ENCODE peak calls at places on chromosomes 11 and 22, in six cellular contexts. J, G, O, H, B and X are unnamed samples.

GRCh38 chr11:43989162-43989961 is 46.9 kb downstream of the C11orf96 start:
- DNase-seq in O (peak), G (peak), H (peak), J (no peak), B (peak), X (no peak)

GRCh38 chr11:9990221-9990973 is 303.6 kb downstream of the SBF2 start:
- DNase-seq in B (no peak), J (no peak), H (no peak), G (no peak), O (no peak), X (no peak)

GRCh38 chr11:11422291-11423128 is 69.5 kb upstream of the CSNK2A3 start:
- DNase-seq in G (no peak), O (no peak), H (no peak), B (no peak), J (peak), X (no peak)

GRCh38 chr11:38305682-38306081 is 1707.6 kb upstream of the RAG2 start:
- DNase-seq in J (no peak), O (no peak), G (no peak), B (no peak), H (no peak), X (no peak)

GRCh38 chr11:2940166-2940929 is 11.1 kb upstream of the PHLDA2 start:
- DNase-seq in J (no peak), H (no peak), B (no peak), G (no peak), O (peak), X (peak)

GRCh38 chr11:23991140-23991539 is 505.7 kb upstream of the LUZP2 start:
- DNase-seq in G (no peak), H (no peak), O (no peak), B (no peak), J (no peak), X (no peak)

GRCh38 chr22:23570681-23571080 is 9.4 kb downstream of the IGLL1 start:
- DNase-seq in H (no peak), B (no peak), O (no peak), J (no peak), G (peak), X (no peak)

GRCh38 chr11:31870609-31871309 is 59.6 kb upstream of the PAX6 start:
- DNase-seq in B (peak), H (no peak), O (peak), J (peak), G (no peak), X (no peak)

GRCh38 chr11:125141178-125141577 is 23.4 kb upstream of the PKNOX2 start:
- DNase-seq in H (no peak), J (peak), G (no peak), B (no peak), O (no peak), X (no peak)

GRCh38 chr11:126680109-126680508 is 320.5 kb downstream of the KIRREL3 start:
- DNase-seq in G (no peak), J (no peak), H (no peak), O (no peak), B (no peak), X (no peak)

GRCh38 chr22:32334640-32335365 is 22.9 kb upstream of the RFPL3 start:
- DNase-seq in J (no peak), O (no peak), B (no peak), H (no peak), G (no peak), X (no peak)

GRCh38 chr11:5265832-5266231 is 3.9 kb downstream of the HBE1 start:
- DNase-seq in H (no peak), O (no peak), G (no peak), J (no peak), B (no peak), X (no peak)

GRCh38 chr11:8327761-8328192 is 64.1 kb upstream of the LMO1 start:
- DNase-seq in G (peak), J (no peak), O (no peak), B (no peak), H (no peak), X (no peak)

GRCh38 chr11:69153661-69154060 is 2.1 kb upstream of the SMIM38 start:
- DNase-seq in G (no peak), B (no peak), O (no peak), J (no peak), H (no peak), X (no peak)

GRCh38 chr11:2672553-2673249 is 27.1 kb downstream of the KCNQ1OT1 start:
- DNase-seq in O (no peak), G (peak), H (peak), J (no peak), B (peak), X (no peak)

GRCh38 chr11:20011294-20011951 is 148.9 kb downstream of the DBX1 start:
- DNase-seq in O (no peak), J (no peak), G (no peak), H (no peak), B (peak), X (no peak)

GRCh38 chr11:83979593-83979992 is 693.4 kb upstream of the CCDC90B start:
- DNase-seq in J (no peak), B (no peak), O (no peak), H (no peak), G (no peak), X (no peak)

GRCh38 chr22:25357056-25357455 is 137.6 kb downstream of the CRYBB2 start:
- DNase-seq in G (peak), B (no peak), O (no peak), H (no peak), J (no peak), X (no peak)

GRCh38 chr11:94501522-94501921 is 7.7 kb downstream of the ANKRD49 start:
- DNase-seq in J (no peak), G (no peak), H (no peak), O (no peak), B (no peak), X (no peak)

GRCh38 chr22:32564170-32565001 is 89.8 kb downstream of the FBXO7 start:
- DNase-seq in B (no peak), G (no peak), O (peak), H (no peak), J (no peak), X (no peak)

GRCh38 chr22:20571531-20572007 is 64.2 kb downstream of the MED15 start:
- DNase-seq in J (peak), O (no peak), B (no peak), H (no peak), G (peak), X (no peak)

DNA sequence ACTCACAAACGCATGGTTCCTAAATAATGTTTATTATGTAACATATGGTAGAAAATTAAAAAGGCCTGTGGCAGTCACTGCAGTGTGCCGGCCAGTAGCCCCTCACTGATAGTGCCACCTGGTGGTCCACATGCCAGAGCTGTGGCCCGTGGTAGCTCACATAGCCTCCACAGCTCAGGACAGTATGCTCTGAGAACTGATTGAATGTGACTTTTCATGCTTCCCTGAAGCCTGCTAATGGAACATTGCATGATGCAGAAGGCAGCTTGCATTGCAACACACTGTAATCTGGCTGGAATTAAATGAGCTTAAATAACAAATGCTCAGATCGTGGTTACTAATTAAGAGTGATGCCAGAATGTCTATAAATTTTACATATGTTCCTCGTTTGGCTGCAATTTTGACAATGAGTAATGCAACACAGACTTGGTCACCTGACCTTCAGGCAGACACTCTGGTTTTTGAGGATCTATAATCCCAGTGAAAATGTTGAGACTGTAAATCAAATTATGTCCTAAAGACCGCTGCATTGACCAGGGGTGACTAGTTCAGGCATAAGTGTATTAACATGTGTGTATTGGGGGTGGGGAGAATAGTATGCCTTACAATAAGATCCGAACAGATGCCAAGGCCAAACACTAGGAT is 566.4 kb downstream of the METTL15 start:
- DNase-seq in G (no peak), H (no peak), O (no peak), B (no peak), J (peak), X (no peak)
- TF ChIP-seq CTCF in G (peak), H (no peak), O (no peak), B (no peak), J (peak), X (no peak)

GRCh38 chr11:128480665-128481064 is 106.7 kb downstream of the ETS1 start:
- DNase-seq in G (no peak), H (no peak), J (no peak), O (no peak), B (no peak), X (no peak)
- H3K27ac ChIP-seq in G (peak), H (peak), J (no peak), O (peak), B (peak), X (no peak)

GRCh38 chr11:120945042-120945441 is 78.9 kb upstream of the TBCEL start:
- DNase-seq in G (no peak), B (no peak), J (no peak), O (no peak), H (no peak), X (no peak)
- TF ChIP-seq CTCF in G (no peak), B (no peak), J (peak), O (no peak), H (no peak), X (no peak)

DNA sequence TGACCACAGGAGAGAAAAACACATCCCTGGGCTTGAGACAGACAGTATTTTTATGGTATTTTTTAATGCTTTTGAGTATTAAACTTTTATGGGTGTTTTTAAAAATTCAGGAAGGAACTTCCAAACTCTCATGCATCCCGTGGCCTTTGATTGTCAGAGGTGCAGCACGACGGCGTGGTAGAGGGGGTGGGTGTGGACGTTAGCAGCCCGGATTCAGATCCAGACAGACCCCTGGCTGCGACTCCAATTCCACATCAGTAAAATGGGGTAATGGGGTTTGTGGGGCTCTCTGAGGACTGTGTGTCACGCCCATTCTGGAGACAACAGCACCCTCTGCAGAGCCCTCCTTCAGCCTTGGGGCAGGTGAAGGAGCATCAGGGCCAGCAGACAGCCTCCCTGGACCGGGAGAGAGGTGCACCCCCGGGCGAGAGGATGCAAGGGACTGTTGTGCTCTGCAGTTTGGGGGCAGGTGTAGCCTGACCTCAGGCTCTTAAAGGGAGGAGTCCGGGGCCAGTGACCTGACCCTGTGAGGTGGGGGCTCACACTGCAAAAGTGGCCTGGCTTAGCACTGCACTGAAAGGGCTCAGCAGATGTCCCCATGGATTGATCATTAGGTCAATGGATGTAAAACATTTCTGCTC is 1024.3 kb downstream of the TBC1D22A start:
- DNase-seq in O (no peak), B (no peak), G (peak), J (no peak), H (no peak), X (no peak)
- H3K27ac ChIP-seq in O (no peak), B (no peak), G (no peak), J (no peak), H (no peak), X (no peak)

DNA sequence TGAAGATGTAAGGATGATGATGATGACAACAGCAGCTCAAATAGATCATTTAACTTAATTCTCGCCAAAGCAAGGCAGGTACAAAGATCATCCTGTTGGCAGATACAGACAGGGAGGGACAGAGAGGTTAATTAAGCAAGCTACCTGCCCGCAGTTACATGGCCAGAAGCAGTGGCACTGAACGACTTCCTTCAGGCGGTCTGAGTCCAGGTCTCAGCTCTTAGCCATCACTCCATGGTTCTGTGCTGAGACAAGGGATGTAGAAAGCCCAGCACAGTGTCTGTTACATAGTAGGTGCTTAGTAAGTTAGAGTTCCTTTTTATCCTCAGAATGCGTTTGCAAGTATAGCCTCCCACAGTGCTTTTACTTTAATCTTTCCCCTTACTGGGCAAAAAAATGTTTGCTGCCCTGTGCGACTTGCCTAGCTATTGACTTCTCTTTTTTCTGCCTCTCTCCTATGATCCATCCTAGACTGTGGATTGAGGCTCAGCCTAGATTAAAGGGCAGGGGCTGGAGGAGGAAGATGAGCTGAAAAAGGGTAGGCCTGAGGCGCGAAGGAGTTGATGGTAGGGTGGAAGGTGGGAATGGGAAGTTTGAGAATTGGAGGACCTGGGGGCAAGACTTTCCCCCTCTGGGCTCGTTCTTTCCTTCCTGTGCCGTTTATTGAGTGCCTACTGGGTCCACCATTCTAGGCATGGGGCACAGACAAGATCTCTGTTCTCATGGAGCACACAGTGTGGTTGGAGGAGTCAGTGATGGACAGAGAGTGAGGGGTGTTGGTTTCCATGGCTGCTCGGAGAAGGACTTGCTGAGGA is 108.2 kb upstream of the OR4B1 start:
- DNase-seq in G (no peak), O (no peak), H (no peak), J (no peak), B (no peak), X (no peak)
- TF ChIP-seq CTCF in G (no peak), O (no peak), H (no peak), J (no peak), B (no peak), X (no peak)

GRCh38 chr11:86632499-86633269 is 39.7 kb downstream of the ME3 start:
- DNase-seq in O (peak), J (peak), H (peak), G (no peak), B (peak), X (no peak)
- H3K27ac ChIP-seq in O (no peak), J (no peak), H (peak), G (no peak), B (no peak), X (no peak)